ENCODE peak calls at places on chromosomes 1 and 21, in six cellular contexts. L is CD4-positive, CD25-positive, alpha-beta regulatory T cell; P is mammary epithelial cell; X is heart right ventricle; M is sigmoid colon; S is DND-41. I is an unnamed sample. For H3K27me3 and H3K4me1, the result is how much of the 10 kb centered on the place peaks cover.

GRCh38 chr1:50491142-50491541 is 67.9 kb upstream of the DMRTA2 start:
- DNase-seq in L (no peak), P (no peak), X (no peak), M (no peak), S (no peak), I (no peak)

GRCh38 chr1:206466840-206467649 is 3.2 kb upstream of the IKBKE start:
- DNase-seq in L (no peak), P (no peak), X (no peak), M (no peak), S (no peak), I (no peak)

GRCh38 chr1:5572794-5573193 is 419.4 kb downstream of the NPHP4 start:
- DNase-seq in L (no peak), P (no peak), X (no peak), M (no peak), S (no peak), I (no peak)

GRCh38 chr1:171751208-171751607 is 9.3 kb upstream of the VAMP4 start:
- DNase-seq in L (no peak), P (no peak), X (no peak), M (no peak), S (no peak), I (no peak)

GRCh38 chr1:42456754-42457089 is 379 bp downstream of the PPCS start:
- DNase-seq in L (no peak), P (peak), X (peak), M (peak), S (peak), I (peak)

GRCh38 chr1:79547514-79547913 is 541.0 kb upstream of the ADGRL4 start:
- DNase-seq in L (no peak), P (no peak), X (no peak), M (no peak), S (no peak), I (no peak)

GRCh38 chr1:111736548-111737215 is 2.5 kb downstream of the INKA2 start:
- DNase-seq in L (no peak), P (no peak), X (peak), M (no peak), S (no peak), I (peak)

GRCh38 chr1:21254335-21254951 is 35.8 kb downstream of the ECE1 start:
- DNase-seq in L (no peak), P (no peak), X (peak), M (peak), S (no peak), I (peak)

GRCh38 chr1:29698033-29698432 is 461.7 kb downstream of the PTPRU start:
- DNase-seq in L (no peak), P (peak), X (no peak), M (no peak), S (peak), I (peak)

GRCh38 chr1:202235003-202235660 is 41.5 kb downstream of the LGR6 start:
- DNase-seq in L (no peak), P (no peak), X (no peak), M (no peak), S (no peak), I (no peak)

GRCh38 chr1:160129966-160130365 is 14.4 kb downstream of the ATP1A2 start:
- DNase-seq in L (no peak), P (no peak), X (no peak), M (peak), S (no peak), I (no peak)

GRCh38 chr21:45001134-45002095 is 61.6 kb downstream of the SLX9 start:
- DNase-seq in L (no peak), P (peak), X (peak), M (peak), S (no peak), I (peak)

GRCh38 chr1:154775559-154776338 is 94.3 kb downstream of the KCNN3 start:
- DNase-seq in L (no peak), P (no peak), X (no peak), M (peak), S (no peak), I (no peak)

GRCh38 chr1:215891673-215892072 is 324.6 kb downstream of the KCTD3 start:
- DNase-seq in L (no peak), P (no peak), X (no peak), M (no peak), S (no peak), I (no peak)

GRCh38 chr1:78279051-78279450 is 211.7 kb upstream of the PTGFR start:
- DNase-seq in L (no peak), P (peak), X (no peak), M (no peak), S (no peak), I (no peak)

GRCh38 chr1:77250126-77250525 is 30.9 kb upstream of the PIGK start:
- DNase-seq in L (no peak), P (no peak), X (no peak), M (no peak), S (no peak), I (no peak)

GRCh38 chr1:155081472-155082300 is 3.0 kb downstream of the EFNA3 start:
- DNase-seq in L (peak), P (no peak), X (no peak), M (peak), S (no peak), I (peak)

GRCh38 chr1:44798481-44799365 is 1.5 kb upstream of the PLK3 start:
- DNase-seq in L (no peak), P (no peak), X (no peak), M (peak), S (no peak), I (peak)

GRCh38 chr1:65595724-65596123 is 175.3 kb downstream of the LEPR start:
- DNase-seq in L (no peak), P (no peak), X (no peak), M (no peak), S (no peak), I (no peak)

GRCh38 chr1:21518774-21519455 is 9.7 kb downstream of the ALPL start:
- DNase-seq in L (no peak), P (no peak), X (no peak), M (no peak), S (no peak), I (no peak)

GRCh38 chr1:92105546-92106081 is 25.5 kb downstream of the BTBD8 start:
- DNase-seq in L (no peak), P (no peak), X (no peak), M (no peak), S (no peak), I (no peak)

GRCh38 chr1:219090618-219091017 is 83.1 kb upstream of the LYPLAL1 start:
- DNase-seq in L (no peak), P (no peak), X (no peak), M (no peak), S (no peak), I (no peak)

GRCh38 chr1:94247146-94248094 is 10.0 kb upstream of the ARHGAP29 start:
- DNase-seq in L (no peak), P (peak), X (peak), M (peak), S (no peak), I (peak)

GRCh38 chr1:234433563-234434285 is 45.3 kb downstream of the TARBP1 start:
- DNase-seq in L (no peak), P (peak), X (no peak), M (no peak), S (no peak), I (no peak)

GRCh38 chr1:34590211-34590623 is 164.6 kb upstream of the GJB5 start:
- DNase-seq in L (no peak), P (peak), X (no peak), M (no peak), S (peak), I (no peak)

GRCh38 chr1:95685091-95685490 is 451.1 kb downstream of the RWDD3 start:
- DNase-seq in L (no peak), P (no peak), X (no peak), M (no peak), S (no peak), I (no peak)

GRCh38 chr1:214135886-214136285 is 145.1 kb upstream of the SMYD2 start:
- DNase-seq in L (no peak), P (no peak), X (no peak), M (no peak), S (no peak), I (no peak)

GRCh38 chr1:8712413-8713229 is 104.8 kb downstream of the RERE start:
- DNase-seq in L (no peak), P (peak), X (no peak), M (no peak), S (no peak), I (no peak)

GRCh38 chr1:39189592-39190041 is 14.9 kb upstream of the MACF1 start:
- DNase-seq in L (no peak), P (peak), X (no peak), M (no peak), S (no peak), I (no peak)

GRCh38 chr1:245614986-245615385 is 460.2 kb downstream of the KIF26B start:
- DNase-seq in L (no peak), P (no peak), X (no peak), M (no peak), S (no peak), I (no peak)

GRCh38 chr1:167599839-167600581 is 30.0 kb upstream of the RCSD1 start:
- DNase-seq in L (peak), P (peak), X (peak), M (no peak), S (peak), I (peak)

GRCh38 chr1:51768971-51769601 is 109.4 kb downstream of the NRDC start:
- DNase-seq in L (peak), P (peak), X (no peak), M (no peak), S (peak), I (no peak)

GRCh38 chr1:225767591-225768540 is 9.8 kb upstream of the SRP9 start:
- DNase-seq in L (no peak), P (peak), X (peak), M (peak), S (no peak), I (peak)

GRCh38 chr1:224929335-224930237 is at the start of gene DNAH14:
- DNase-seq in L (no peak), P (peak), X (peak), M (peak), S (peak), I (peak)

GRCh38 chr21:44907966-44908364 is 12.7 kb downstream of the ITGB2 start:
- DNase-seq in L (no peak), P (no peak), X (peak), M (no peak), S (no peak), I (no peak)

GRCh38 chr1:40939320-40940059 is 40.0 kb upstream of the CTPS1 start:
- DNase-seq in L (no peak), P (no peak), X (peak), M (peak), S (no peak), I (peak)

GRCh38 chr1:46530791-46531409 is 20.5 kb downstream of the KNCN start:
- DNase-seq in L (no peak), P (no peak), X (no peak), M (no peak), S (no peak), I (no peak)
- H3K27me3 ChIP-seq in L (under half), P (under half), X (under half), M (under half), S (under half), I (under half)

GRCh38 chr1:54272772-54273091 is 72.8 kb downstream of the MRPL37 start:
- DNase-seq in L (no peak), P (no peak), X (no peak), M (no peak), S (no peak), I (no peak)

GRCh38 chr1:54274448-54274847 is 74.5 kb downstream of the MRPL37 start:
- DNase-seq in L (no peak), P (no peak), X (no peak), M (no peak), S (no peak), I (no peak)

GRCh38 chr1:54273092-54273836 is 73.3 kb downstream of the MRPL37 start:
- DNase-seq in L (no peak), P (no peak), X (peak), M (peak), S (no peak), I (peak)

GRCh38 chr1:54274881-54275280 is 74.9 kb downstream of the MRPL37 start:
- DNase-seq in L (no peak), P (no peak), X (no peak), M (no peak), S (no peak), I (no peak)

DNA sequence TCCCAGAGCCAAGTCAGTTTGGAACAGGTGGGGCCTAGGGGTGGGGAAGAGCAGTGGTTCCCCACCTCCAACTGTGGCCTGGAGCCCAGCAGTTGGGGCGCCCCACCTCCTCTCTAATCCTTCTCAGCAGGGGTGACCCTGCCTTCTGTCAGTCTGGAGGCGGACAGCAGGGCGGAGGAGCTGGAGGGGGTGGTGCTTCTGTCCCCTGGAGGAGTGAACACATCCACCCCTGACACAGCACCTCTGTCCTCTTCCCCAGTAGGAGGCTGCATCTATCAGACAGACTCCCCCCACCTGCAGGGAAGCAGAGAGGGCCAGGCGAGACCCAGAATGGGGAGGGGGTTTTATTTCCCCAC is 73.8 kb downstream of the MRPL37 start:
- DNase-seq in L (no peak), P (no peak), X (peak), M (peak), S (no peak), I (peak)
- H3K4me1 ChIP-seq in L (under half), P (under half), X (half or more), M (half or more), S (under half), I (under half)

GRCh38 chr1:236392182-236392581 is 1.9 kb upstream of the EDARADD start:
- DNase-seq in L (no peak), P (no peak), X (no peak), M (no peak), S (no peak), I (no peak)

GRCh38 chr1:236395780-236396664 is 1.9 kb downstream of the EDARADD start:
- DNase-seq in L (no peak), P (peak), X (no peak), M (no peak), S (peak), I (no peak)

GRCh38 chr1:236396665-236397043 is 2.6 kb downstream of the EDARADD start:
- DNase-seq in L (no peak), P (no peak), X (no peak), M (no peak), S (no peak), I (no peak)

GRCh38 chr1:236394905-236395779 is 1.1 kb downstream of the EDARADD start:
- DNase-seq in L (peak), P (peak), X (no peak), M (no peak), S (peak), I (peak)

GRCh38 chr1:236394016-236394481 is at the start of gene EDARADD:
- DNase-seq in L (no peak), P (peak), X (no peak), M (no peak), S (no peak), I (no peak)
- H3K27me3 ChIP-seq in L (under half), P (under half), X (under half), M (under half), S (under half), I (under half)

GRCh38 chr1:87647436-87648177 is 318.9 kb downstream of the LMO4 start:
- DNase-seq in L (no peak), P (no peak), X (no peak), M (no peak), S (no peak), I (no peak)
- H3K4me1 ChIP-seq in L (under half), P (under half), X (under half), M (under half), S (under half), I (under half)